ENCODE peak calls at places on chromosomes 7 and 10, in four cellular contexts. K is K562, U is GM12878, G is HL-60. O is an unnamed sample.
A peak's percentile ranks its signal among the peaks of the same experiment; 100 is the strongest.

GRCh38 chr10:70503776-70504175 is 25.2 kb downstream of the PALD1 start:
- DNase-seq in K (no peak), G (no peak), U (no peak), O (no peak)

GRCh38 chr10:21385996-21386620 is 139.4 kb downstream of the SKIDA1 start:
- DNase-seq in G (no peak), U (no peak), K (no peak), O (no peak)

GRCh38 chr7:112160130-112160770 is 45.9 kb downstream of the DOCK4 start:
- DNase-seq in K (no peak), U (no peak), G (no peak), O (no peak)

GRCh38 chr7:33062023-33062781 is at the start of gene NT5C3A:
- DNase-seq in U (no peak), K (peak; percentile 58), G (peak; percentile 51), O (peak; percentile 25)

GRCh38 chr7:22610258-22610657 is 110.3 kb upstream of the STEAP1B start:
- DNase-seq in K (no peak), U (no peak), G (no peak), O (no peak)

GRCh38 chr10:46526682-46527038 is 29.8 kb downstream of the GPRIN2 start:
- DNase-seq in U (no peak), G (no peak), K (no peak), O (no peak)

GRCh38 chr10:24215193-24215592 is 6.3 kb downstream of the KIAA1217 start:
- DNase-seq in U (no peak), G (no peak), K (no peak), O (no peak)

GRCh38 chr10:62437696-62438095 is 63.5 kb downstream of the ZNF365 start:
- DNase-seq in K (peak; percentile 61), U (no peak), G (peak; percentile 39), O (no peak)

GRCh38 chr10:62972103-62972502 is 155.9 kb upstream of the EGR2 start:
- DNase-seq in U (no peak), G (no peak), K (no peak), O (no peak)

GRCh38 chr10:77927343-77928256 is 1.0 kb upstream of the DLG5 start:
- DNase-seq in U (no peak), G (no peak), K (no peak), O (no peak)

GRCh38 chr10:106942035-106942662 is 222.4 kb downstream of the SORCS1 start:
- DNase-seq in U (no peak), G (no peak), K (peak; percentile 47), O (no peak)

GRCh38 chr10:6977641-6978627 is 397.9 kb upstream of the PRKCQ start:
- DNase-seq in G (no peak), K (no peak), U (no peak), O (no peak)

GRCh38 chr10:51960494-51960895 is 261.1 kb upstream of the CSTF2T start:
- DNase-seq in U (no peak), G (peak; percentile 1), K (peak; percentile 22), O (peak; percentile 2)

GRCh38 chr10:31757831-31758230 is 170.8 kb downstream of the ARHGAP12 start:
- DNase-seq in G (no peak), K (no peak), U (no peak), O (no peak)

GRCh38 chr10:106636781-106637491 is 527.6 kb downstream of the SORCS1 start:
- DNase-seq in K (no peak), G (no peak), U (no peak), O (no peak)

GRCh38 chr7:111362660-111363059 is 199.6 kb downstream of the IMMP2L start:
- DNase-seq in G (no peak), U (no peak), K (no peak), O (no peak)

GRCh38 chr7:67771840-67772605 is 775.4 kb downstream of the TYW1 start:
- DNase-seq in G (no peak), U (no peak), K (no peak), O (no peak)
- TF ChIP-seq SPI1 in G (no peak), U (no peak), K (no peak), O (no peak)

DNA sequence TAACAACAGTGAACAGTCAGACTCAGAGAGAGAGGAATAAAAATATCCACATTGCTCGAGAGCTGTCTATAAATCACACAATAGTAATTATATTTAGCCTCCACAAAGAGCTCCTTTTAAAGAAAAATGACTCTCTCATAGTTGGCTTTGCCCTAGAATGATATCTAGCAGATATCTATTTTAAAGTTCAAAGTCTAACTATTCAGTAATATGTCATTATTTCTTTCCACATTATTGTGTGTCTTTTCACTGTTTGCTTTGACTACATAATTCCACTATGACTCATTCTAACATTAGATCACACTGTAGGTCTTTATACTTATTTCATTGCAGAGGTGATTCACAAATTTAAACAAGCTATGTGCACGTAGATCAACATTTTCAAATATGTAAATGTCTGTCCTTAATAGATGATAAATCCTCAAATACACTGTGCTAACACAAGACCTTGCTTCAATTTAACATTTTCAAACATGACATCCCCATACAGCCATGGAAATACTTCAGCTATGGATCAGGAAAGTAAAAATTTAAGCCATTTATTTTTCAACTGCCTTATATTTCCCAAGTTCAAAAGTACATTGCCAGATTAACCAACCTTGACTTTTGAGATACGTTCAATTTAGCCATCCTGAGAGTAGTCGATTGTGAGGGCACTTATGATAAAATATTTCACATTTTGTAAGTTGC is 99.9 kb upstream of the AKR1E2 start:
- DNase-seq in U (no peak), G (no peak), K (no peak), O (no peak)
- TF ChIP-seq POLR2AphosphoS5 in U (no peak), G (no peak), K (no peak), O (no peak)

GRCh38 chr7:86152926-86153325 is 490.8 kb upstream of the GRM3 start:
- DNase-seq in U (no peak), G (no peak), K (no peak), O (no peak)

GRCh38 chr7:86148501-86148900 is 495.2 kb upstream of the GRM3 start:
- DNase-seq in K (no peak), G (no peak), U (no peak), O (no peak)

DNA sequence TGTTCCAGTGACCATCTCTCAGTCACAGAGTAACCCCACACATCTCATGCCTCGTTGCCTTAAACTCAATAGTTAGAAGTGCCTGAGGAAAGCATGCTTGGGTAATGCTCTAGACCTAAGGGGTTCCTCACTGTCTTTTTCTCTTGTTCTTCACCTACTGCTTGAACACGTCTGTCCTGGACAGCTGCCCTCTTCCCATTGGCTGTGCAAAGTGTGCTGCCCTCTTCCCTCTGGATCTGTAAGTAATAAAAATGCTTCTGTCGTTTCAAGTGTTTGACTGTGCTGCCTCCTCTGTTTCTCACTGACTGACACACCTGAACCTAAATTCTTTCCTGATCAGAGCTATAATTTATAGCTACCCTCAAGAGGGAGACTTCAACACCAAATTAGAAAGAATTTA is 494.4 kb upstream of the GRM3 start:
- DNase-seq in U (no peak), G (no peak), K (no peak), O (no peak)
- TF ChIP-seq SPI1 in U (no peak), G (no peak), K (no peak), O (no peak)

GRCh38 chr10:96986200-96986856 is 154.2 kb downstream of the LCOR start:
- DNase-seq in G (no peak), U (no peak), K (no peak), O (no peak)

GRCh38 chr10:96987842-96988175 is 155.7 kb downstream of the LCOR start:
- DNase-seq in G (no peak), K (no peak), U (no peak), O (no peak)

GRCh38 chr10:96987141-96987841 is 155.2 kb downstream of the LCOR start:
- DNase-seq in G (no peak), U (no peak), K (no peak), O (no peak)

GRCh38 chr10:96982149-96982930 is 150.2 kb downstream of the LCOR start:
- DNase-seq in G (no peak), U (no peak), K (no peak), O (no peak)

DNA sequence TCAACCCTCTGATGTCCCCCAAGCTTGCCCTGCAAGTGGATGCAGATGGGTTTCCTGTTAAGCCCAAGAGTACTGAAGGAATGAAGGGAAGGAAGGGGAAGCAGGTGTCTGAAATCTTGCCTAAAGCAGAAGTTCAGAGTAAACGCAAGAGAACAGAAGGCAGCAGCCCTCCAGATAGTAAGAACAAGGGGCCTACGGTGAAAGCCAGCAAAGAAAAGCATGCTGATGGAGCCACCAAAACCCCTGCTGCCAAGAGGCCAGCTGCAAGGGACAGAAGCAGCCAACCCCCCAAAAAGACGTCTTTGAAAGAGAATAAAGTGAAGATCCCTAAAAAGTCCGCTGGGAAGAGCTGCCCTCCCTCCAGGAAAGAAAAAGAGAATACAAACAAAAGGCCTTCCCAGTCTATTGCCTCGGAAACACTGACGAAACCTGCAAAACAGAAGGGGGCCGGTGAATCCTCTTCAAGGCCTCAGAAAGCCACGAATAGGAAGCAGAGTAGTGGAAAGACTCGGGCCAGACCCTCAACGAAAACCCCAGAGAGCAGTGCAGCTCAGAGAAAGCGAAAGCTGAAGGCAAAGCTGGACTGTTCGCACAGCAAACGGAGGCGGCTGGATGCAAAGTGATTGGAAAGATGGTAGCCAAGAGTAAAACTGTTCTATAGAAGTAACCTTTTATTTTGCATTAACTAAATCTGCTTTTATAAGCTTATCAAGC is 152.6 kb downstream of the LCOR start:
- DNase-seq in G (peak; percentile 53), U (no peak), K (no peak), O (no peak)
- TF ChIP-seq POLR2AphosphoS5 in G (peak; percentile 29), U (no peak), K (no peak), O (no peak)

GRCh38 chr10:131571845-131572244 is 260.3 kb upstream of the TCERG1L start:
- DNase-seq in U (no peak), G (no peak), K (no peak), O (no peak)

GRCh38 chr10:131571346-131571745 is 259.8 kb upstream of the TCERG1L start:
- DNase-seq in K (no peak), U (no peak), G (no peak), O (no peak)

GRCh38 chr10:131574363-131574706 is 262.8 kb upstream of the TCERG1L start:
- DNase-seq in G (no peak), U (no peak), K (no peak), O (no peak)

GRCh38 chr10:131574707-131575430 is 263.3 kb upstream of the TCERG1L start:
- DNase-seq in G (no peak), K (no peak), U (no peak), O (no peak)

DNA sequence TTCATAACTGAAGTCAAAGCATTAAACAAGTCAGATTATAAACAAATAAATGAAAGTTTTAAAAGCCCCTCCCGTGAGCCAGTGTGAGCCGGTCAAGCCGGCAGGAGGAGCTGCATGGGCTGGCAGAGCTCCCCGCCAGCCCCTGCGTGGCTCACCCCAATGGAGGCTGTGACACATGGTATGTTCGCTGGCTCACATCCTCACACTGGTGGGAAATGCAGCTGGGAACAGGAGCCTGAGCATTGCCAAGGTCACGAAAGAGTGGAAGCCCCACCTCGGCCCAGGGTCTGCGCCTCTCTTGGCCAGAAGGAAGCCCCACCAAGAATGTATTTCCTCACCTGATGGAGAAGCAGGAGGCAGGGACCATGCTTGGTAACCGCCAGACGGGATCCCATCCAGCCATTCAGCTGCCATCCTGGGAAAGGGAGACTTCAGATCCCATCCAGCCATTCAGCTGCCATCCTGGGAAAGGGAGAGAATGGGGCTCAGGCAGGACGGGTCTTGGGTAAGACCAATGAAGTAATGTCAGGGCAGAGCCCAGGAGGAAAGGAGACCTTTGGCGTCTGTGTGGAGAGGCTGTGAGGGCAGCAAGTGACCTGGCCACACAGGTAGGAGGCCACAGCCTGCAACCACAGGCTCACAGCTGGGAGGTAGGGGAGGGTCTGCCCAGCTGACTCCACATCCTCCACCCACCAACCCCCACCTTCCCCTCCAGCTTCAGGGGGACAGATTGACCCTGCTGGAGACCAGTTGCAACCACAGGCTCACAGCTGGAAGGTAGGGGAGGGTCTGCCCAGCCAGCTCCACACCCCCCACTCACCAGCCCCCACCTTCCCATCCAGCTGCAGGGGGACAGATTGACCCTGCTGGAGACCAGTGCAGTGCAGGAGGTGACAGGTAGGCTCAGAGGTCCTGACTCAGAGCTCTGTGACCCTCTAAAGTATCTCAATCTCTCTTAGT is 262.0 kb upstream of the TCERG1L start:
- DNase-seq in U (no peak), K (no peak), G (no peak), O (no peak)
- TF ChIP-seq SPI1 in U (no peak), K (no peak), G (no peak), O (no peak)